ENCODE peak calls at places on chromosomes 7 and 10, in eight cellular contexts. B is suprapubic skin; V is CD4-positive, alpha-beta T cell; J is colonic mucosa; P is hepatocyte; Q is prostate gland; U is BJ; C is sigmoid colon. E is an unnamed sample.

GRCh38 chr7:65371468-65371867 is 2.2 kb upstream of the ZNF92 start:
- DNase-seq in B (no peak), V (no peak), J (peak; percentile 31), P (peak; percentile 46), Q (peak; percentile 49), U (no peak), C (no peak), E (no peak)

GRCh38 chr10:7471720-7472367 is 61.0 kb upstream of the SFMBT2 start:
- DNase-seq in B (no peak), V (no peak), J (peak; percentile 23), P (no peak), Q (no peak), U (no peak), C (no peak), E (no peak)

GRCh38 chr10:45279702-45280101 is 35.7 kb downstream of the OR13A1 start:
- DNase-seq in B (no peak), V (no peak), J (no peak), P (no peak), Q (no peak), U (no peak), C (no peak), E (no peak)

GRCh38 chr10:129743738-129744133 is 220.3 kb downstream of the EBF3 start:
- DNase-seq in B (no peak), V (no peak), J (no peak), P (no peak), Q (no peak), U (no peak), C (peak; percentile 38), E (no peak)

GRCh38 chr10:12975266-12975665 is 26.2 kb downstream of the CCDC3 start:
- DNase-seq in B (no peak), V (no peak), J (no peak), P (peak; percentile 43), Q (no peak), U (no peak), C (no peak), E (no peak)

GRCh38 chr10:101566333-101567164 is 21.5 kb downstream of the POLL start:
- DNase-seq in B (no peak), V (no peak), J (no peak), P (no peak), Q (no peak), U (no peak), C (peak; percentile 42), E (peak; percentile 68)

GRCh38 chr10:94314913-94315545 is 47.7 kb downstream of the NOC3L start:
- DNase-seq in B (no peak), V (no peak), J (no peak), P (peak; percentile 19), Q (no peak), U (no peak), C (no peak), E (no peak)

GRCh38 chr10:15990523-15991129 is 130.3 kb upstream of the MINDY3 start:
- DNase-seq in B (no peak), V (no peak), J (no peak), P (no peak), Q (no peak), U (no peak), C (no peak), E (no peak)

GRCh38 chr10:14758994-14759664 is 15.6 kb downstream of the FAM107B start:
- DNase-seq in B (no peak), V (no peak), J (no peak), P (no peak), Q (no peak), U (no peak), C (no peak), E (no peak)

GRCh38 chr7:24221500-24221899 is 62.5 kb upstream of the NPY start:
- DNase-seq in B (no peak), V (no peak), J (no peak), P (no peak), Q (no peak), U (no peak), C (no peak), E (no peak)
- TF ChIP-seq CTCF in B (no peak), V (no peak), J (no peak), P (no peak), Q (no peak), U (no peak), C (no peak), E (no peak)

DNA sequence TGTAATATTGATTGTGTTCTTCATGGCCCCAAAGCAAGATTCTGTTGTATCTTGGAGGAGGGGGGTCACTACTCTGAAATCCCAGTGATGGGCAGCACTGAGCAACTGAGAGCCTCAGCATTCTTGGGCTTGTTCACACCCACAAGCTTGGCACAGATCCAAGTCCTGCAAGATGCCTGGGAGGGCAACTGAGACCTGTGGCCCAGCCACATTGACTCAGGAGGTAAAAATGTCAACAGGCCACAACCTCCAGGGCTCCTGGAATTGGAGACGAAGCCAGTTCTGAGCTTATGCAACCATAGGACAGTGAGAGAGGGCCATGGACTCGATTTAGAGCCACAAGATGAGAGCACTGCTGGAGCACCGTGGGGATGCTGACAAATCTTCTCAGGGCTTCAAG is 3.1 kb upstream of the DOCK1 start:
- DNase-seq in B (no peak), V (no peak), J (no peak), P (peak; percentile 50), Q (no peak), U (peak; percentile 48), C (no peak), E (no peak)
- TF ChIP-seq CTCF in B (no peak), V (no peak), J (no peak), P (no peak), Q (no peak), U (peak; percentile 56), C (no peak), E (no peak)

GRCh38 chr7:34061175-34061574 is 155.8 kb downstream of the BMPER start:
- DNase-seq in B (no peak), V (no peak), J (no peak), P (no peak), Q (no peak), U (peak; percentile 61), C (no peak), E (no peak)
- TF ChIP-seq CTCF in B (no peak), V (no peak), J (no peak), P (no peak), Q (no peak), U (no peak), C (no peak), E (no peak)

GRCh38 chr7:16661924-16662323 is 15.9 kb downstream of the BZW2 start:
- DNase-seq in B (no peak), V (no peak), J (no peak), P (no peak), Q (no peak), U (no peak), C (no peak), E (no peak)

GRCh38 chr7:16660702-16661464 is 14.9 kb downstream of the BZW2 start:
- DNase-seq in B (no peak), V (no peak), J (no peak), P (peak; percentile 57), Q (no peak), U (no peak), C (no peak), E (no peak)

GRCh38 chr7:16655394-16655793 is 9.4 kb downstream of the BZW2 start:
- DNase-seq in B (no peak), V (no peak), J (no peak), P (no peak), Q (no peak), U (no peak), C (no peak), E (no peak)

GRCh38 chr7:16652888-16653287 is 6.9 kb downstream of the BZW2 start:
- DNase-seq in B (no peak), V (no peak), J (no peak), P (no peak), Q (peak; percentile 86), U (no peak), C (no peak), E (no peak)

DNA sequence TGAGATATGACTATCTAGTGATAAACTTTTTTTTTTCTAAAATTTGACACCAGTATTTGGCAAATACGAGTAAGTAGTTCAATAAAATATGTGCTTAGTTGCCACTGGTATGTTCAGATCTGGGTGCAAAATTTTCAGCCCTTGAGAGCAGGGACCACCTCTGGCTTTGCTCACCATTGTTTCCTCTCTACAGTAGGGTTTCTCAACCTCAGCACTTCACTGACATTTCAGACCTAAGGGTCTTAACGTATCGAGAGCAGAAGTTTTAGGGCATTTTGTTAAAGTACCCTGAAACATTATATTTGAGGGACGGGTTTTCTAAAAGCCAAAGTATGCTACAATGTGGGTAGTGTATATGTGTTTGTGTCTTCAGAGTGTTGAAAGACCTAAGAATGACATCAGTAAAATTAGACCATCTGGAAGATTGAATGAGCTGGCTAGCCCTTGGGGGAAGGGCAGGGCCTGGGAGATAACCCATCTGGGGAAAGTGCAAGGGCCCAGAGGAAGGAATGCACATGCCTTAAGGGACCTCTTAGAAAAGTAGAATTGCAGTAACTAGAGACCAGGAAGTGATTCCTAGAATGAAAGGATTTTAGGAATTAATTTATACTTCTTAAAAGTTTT is 11.8 kb downstream of the BZW2 start:
- DNase-seq in B (no peak), V (no peak), J (no peak), P (peak; percentile 70), Q (no peak), U (peak; percentile 65), C (no peak), E (no peak)
- TF ChIP-seq CTCF in B (no peak), V (no peak), J (no peak), P (no peak), Q (no peak), U (peak; percentile 53), C (no peak), E (peak; percentile 50)

DNA sequence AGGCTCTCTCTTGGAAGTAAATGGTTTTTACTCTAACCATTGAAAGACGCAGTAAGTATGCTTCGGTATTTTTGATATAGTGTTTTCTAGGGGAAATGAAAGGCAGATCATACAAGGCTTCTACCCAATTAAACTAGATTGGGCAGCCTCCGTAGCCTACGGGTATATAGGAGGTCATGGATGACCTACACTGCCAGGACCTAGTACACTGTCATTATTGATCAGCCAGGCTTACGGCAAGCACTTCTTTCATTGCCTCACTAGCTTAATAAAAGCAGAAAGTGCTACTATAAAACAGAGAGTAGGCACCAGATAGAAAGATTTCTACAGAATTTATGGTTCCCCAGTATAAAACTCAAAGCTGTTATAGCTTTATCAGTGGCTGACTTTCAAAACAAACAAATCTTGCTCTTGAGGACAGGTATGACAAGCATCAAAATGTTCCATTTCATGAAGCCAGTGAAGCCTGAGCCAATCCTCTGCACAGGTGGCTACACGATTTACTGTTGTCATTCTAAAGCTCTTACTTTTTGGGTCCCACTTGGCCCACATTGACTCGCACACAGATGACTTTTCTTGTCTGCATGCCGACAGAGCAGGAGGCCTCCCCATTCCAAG is 358.1 kb downstream of the THSD7A start:
- DNase-seq in B (no peak), V (no peak), J (no peak), P (no peak), Q (no peak), U (no peak), C (no peak), E (no peak)
- TF ChIP-seq CTCF in B (no peak), V (no peak), J (no peak), P (no peak), Q (no peak), U (no peak), C (no peak), E (no peak)

DNA sequence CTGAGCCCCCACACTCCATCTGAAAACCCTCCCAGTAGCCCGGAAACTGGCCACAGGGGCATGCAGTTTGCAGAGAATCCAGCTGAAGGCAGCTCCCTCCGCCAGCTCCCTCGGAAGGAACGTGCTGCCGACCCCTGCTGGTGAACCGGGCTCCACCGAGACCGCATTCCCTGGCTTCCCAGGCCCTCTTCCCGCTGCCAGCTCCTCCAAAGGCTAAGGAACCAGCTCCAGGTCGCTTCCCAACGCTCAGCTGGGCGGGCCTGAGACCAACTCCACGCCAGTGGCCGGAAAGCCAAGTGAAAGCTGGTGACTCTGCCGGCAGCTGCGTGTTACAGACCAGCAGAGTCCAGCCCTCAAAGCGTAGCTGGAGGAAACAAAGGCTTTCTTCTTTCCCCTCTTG is 35.8 kb downstream of the GPER1 start:
- DNase-seq in B (peak; percentile 85), V (no peak), J (peak; percentile 49), P (peak; percentile 80), Q (no peak), U (no peak), C (peak; percentile 94), E (peak; percentile 75)
- TF ChIP-seq CTCF in B (peak; percentile 48), V (no peak), J (peak; percentile 14), P (peak; percentile 59), Q (peak; percentile 26), U (peak; percentile 65), C (peak; percentile 76), E (peak; percentile 77)

E was measured in type B pancreatic cell.